ENCODE peak calls at places on chromosomes 4 and X, in six cellular contexts. Y is fibroblast of villous mesenchyme, Q is endothelial cell of umbilical vein, I is hepatocyte, R is transverse colon, Z is IMR-90. M is an unnamed sample.
A peak's percentile ranks its signal among the peaks of the same experiment; 100 is the strongest.

GRCh38 chrX:42090395-42090794 is 167.0 kb upstream of the CASK start:
- DNase-seq in Y (no peak), Q (no peak), I (no peak), R (no peak), Z (no peak), M (no peak)

GRCh38 chrX:154799554-154800348 is 5.5 kb downstream of the MPP1 start:
- DNase-seq in Y (peak; percentile 33), Q (peak; percentile 91), I (peak; percentile 48), R (peak; percentile 33), Z (peak; percentile 35), M (no peak)

GRCh38 chrX:109577055-109577454 is 40.4 kb downstream of the NXT2 start:
- DNase-seq in Y (no peak), Q (no peak), I (no peak), R (no peak), Z (no peak), M (no peak)

GRCh38 chrX:45714864-45715263 is 514.2 kb upstream of the DIPK2B start:
- DNase-seq in Y (peak; percentile 75), Q (peak; percentile 81), I (peak; percentile 25), R (peak; percentile 11), Z (peak; percentile 71), M (no peak)

GRCh38 chrX:19849433-19850190 is 37.8 kb downstream of the SH3KBP1 start:
- DNase-seq in Y (peak; percentile 14), Q (peak; percentile 35), I (no peak), R (no peak), Z (peak; percentile 8), M (no peak)

GRCh38 chr4:3202836-3203820 is 45.8 kb upstream of the MSANTD1 start:
- DNase-seq in Y (peak; percentile 83), Q (no peak), I (no peak), R (no peak), Z (no peak), M (no peak)

GRCh38 chr4:153465922-153466636 is at the start of gene TMEM131L:
- DNase-seq in Y (peak; percentile 65), Q (peak; percentile 68), I (peak; percentile 83), R (peak; percentile 72), Z (peak; percentile 52), M (peak; percentile 88)

GRCh38 chr4:146255874-146256273 is 41.5 kb downstream of the REELD1 start:
- DNase-seq in Y (peak; percentile 60), Q (peak; percentile 36), I (no peak), R (no peak), Z (peak; percentile 83), M (no peak)

GRCh38 chr4:130563185-130563890 is 1467.4 kb downstream of the C4orf33 start:
- DNase-seq in Y (peak; percentile 38), Q (peak; percentile 73), I (peak; percentile 77), R (no peak), Z (peak; percentile 72), M (no peak)

GRCh38 chr4:2637956-2638552 is 101.6 kb downstream of the FAM193A start:
- DNase-seq in Y (no peak), Q (no peak), I (no peak), R (no peak), Z (no peak), M (no peak)

GRCh38 chr4:138952405-138952804 is 63.2 kb upstream of the NOCT start:
- DNase-seq in Y (no peak), Q (no peak), I (no peak), R (no peak), Z (peak; percentile 23), M (no peak)

GRCh38 chrX:397575-397974 is 10.9 kb upstream of the PPP2R3B start:
- DNase-seq in Y (peak; percentile 71), Q (peak; percentile 73), I (peak; percentile 28), R (no peak), Z (peak; percentile 46), M (no peak)

GRCh38 chr4:176792348-176793059 is at the start of gene VEGFC:
- DNase-seq in Y (peak; percentile 74), Q (peak; percentile 69), I (peak; percentile 86), R (peak; percentile 24), Z (peak; percentile 73), M (peak; percentile 69)

GRCh38 chr4:101252721-101253120 is 94.6 kb downstream of the PPP3CA start:
- DNase-seq in Y (no peak), Q (no peak), I (no peak), R (no peak), Z (peak; percentile 43), M (no peak)

GRCh38 chrX:97030463-97030862 is 146.8 kb downstream of the RPA4 start:
- DNase-seq in Y (no peak), Q (no peak), I (no peak), R (no peak), Z (no peak), M (peak; percentile 8)

GRCh38 chr4:125801373-125801772 is 486.6 kb downstream of the FAT4 start:
- DNase-seq in Y (no peak), Q (no peak), I (no peak), R (no peak), Z (peak; percentile 4), M (no peak)

GRCh38 chr4:7134737-7135388 is 57.5 kb upstream of the SORCS2 start:
- DNase-seq in Y (peak; percentile 37), Q (no peak), I (peak; percentile 53), R (peak; percentile 32), Z (peak; percentile 84), M (no peak)

GRCh38 chr4:168993724-168994510 is 16.1 kb downstream of the CBR4 start:
- DNase-seq in Y (peak; percentile 88), Q (no peak), I (no peak), R (no peak), Z (no peak), M (no peak)

GRCh38 chr4:19473569-19473968 is 778.1 kb upstream of the SLIT2 start:
- DNase-seq in Y (peak; percentile 19), Q (no peak), I (no peak), R (no peak), Z (peak; percentile 33), M (no peak)

GRCh38 chr4:7154351-7154981 is 37.9 kb upstream of the SORCS2 start:
- DNase-seq in Y (no peak), Q (no peak), I (no peak), R (no peak), Z (no peak), M (no peak)

GRCh38 chr4:33551244-33551643 is 2693.1 kb downstream of the ARAP2 start:
- DNase-seq in Y (no peak), Q (no peak), I (no peak), R (no peak), Z (no peak), M (no peak)

GRCh38 chr4:159308571-159309340 is 205.9 kb downstream of the RAPGEF2 start:
- DNase-seq in Y (no peak), Q (peak; percentile 54), I (no peak), R (no peak), Z (peak; percentile 62), M (no peak)

GRCh38 chr4:176758731-176759130 is 34.0 kb downstream of the VEGFC start:
- DNase-seq in Y (no peak), Q (no peak), I (no peak), R (no peak), Z (no peak), M (no peak)

GRCh38 chr4:36747277-36748129 is 466.1 kb downstream of the DTHD1 start:
- DNase-seq in Y (no peak), Q (no peak), I (no peak), R (no peak), Z (no peak), M (no peak)

GRCh38 chr4:99669084-99669483 is 11.5 kb upstream of the C4orf54 start:
- DNase-seq in Y (no peak), Q (no peak), I (no peak), R (no peak), Z (no peak), M (no peak)

GRCh38 chrX:149704664-149705063 is 7.2 kb upstream of the MAGEA11 start:
- DNase-seq in Y (no peak), Q (no peak), I (no peak), R (no peak), Z (no peak), M (no peak)

GRCh38 chr4:183832776-183833450 is 72.2 kb upstream of the STOX2 start:
- DNase-seq in Y (no peak), Q (no peak), I (no peak), R (no peak), Z (no peak), M (no peak)

GRCh38 chr4:30717208-30718020 is 2.8 kb upstream of the PCDH7 start:
- DNase-seq in Y (peak; percentile 54), Q (peak; percentile 84), I (peak; percentile 69), R (peak; percentile 17), Z (peak; percentile 70), M (peak; percentile 49)

DNA sequence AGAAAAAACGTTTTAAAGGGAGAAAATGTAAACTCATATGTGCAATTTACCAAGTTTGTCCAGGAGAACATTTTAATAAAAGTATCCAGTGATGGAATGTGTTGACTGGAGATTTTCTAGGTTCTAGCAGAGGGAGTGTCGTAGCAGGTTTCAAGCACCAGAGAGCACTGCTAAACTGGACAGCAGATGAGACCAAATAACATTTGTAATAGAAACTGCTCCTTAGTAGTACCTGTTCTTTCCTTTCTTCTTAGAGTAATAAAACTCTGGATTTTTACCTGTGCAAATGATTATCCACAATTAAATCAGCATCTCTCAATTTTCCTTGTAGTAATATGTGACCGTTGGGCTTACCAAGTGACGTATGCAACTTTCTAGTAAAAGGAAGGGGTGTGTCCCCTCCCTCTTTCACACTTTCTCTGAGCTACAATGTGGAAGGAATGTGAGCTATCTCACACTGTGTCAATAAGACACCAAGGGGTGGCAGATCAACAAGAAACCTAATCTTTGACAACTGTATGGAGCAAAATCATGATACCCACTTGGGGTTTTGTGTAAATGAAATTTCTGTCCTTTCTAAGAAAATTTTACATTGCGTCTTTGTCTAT is 9.5 kb downstream of the HPGDS start:
- DNase-seq in Y (peak; percentile 12), Q (peak; percentile 28), I (peak; percentile 23), R (no peak), Z (no peak), M (no peak)
- TF ChIP-seq CTCF in Y (peak; percentile 55), Q (peak; percentile 32), I (peak; percentile 42), R (no peak), Z (peak; percentile 25), M (no peak)

DNA sequence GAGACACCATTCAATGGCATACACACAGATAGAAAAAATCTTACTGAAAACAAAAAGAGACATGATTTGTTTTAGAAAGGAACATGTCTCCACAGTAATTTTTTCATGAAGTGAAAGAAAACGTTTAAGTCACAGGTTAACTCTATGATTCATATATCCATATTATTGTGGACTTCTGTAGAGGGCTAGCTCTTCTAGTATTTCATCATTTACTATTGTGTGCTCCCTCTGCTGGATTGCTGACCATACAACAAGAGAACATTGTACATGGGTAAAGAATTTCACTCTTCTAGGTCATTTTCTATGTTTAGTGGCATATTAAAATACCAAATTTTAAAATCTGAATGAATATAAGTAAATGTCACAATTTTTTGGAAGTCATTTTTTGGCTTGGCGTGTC is 91.8 kb upstream of the POU3F4 start:
- DNase-seq in Y (no peak), Q (no peak), I (peak; percentile 19), R (no peak), Z (no peak), M (no peak)
- TF ChIP-seq CTCF in Y (peak; percentile 13), Q (no peak), I (peak; percentile 41), R (no peak), Z (peak; percentile 23), M (peak; percentile 36)

GRCh38 chr4:8274772-8275241 is 5.3 kb downstream of the HTRA3 start:
- DNase-seq in Y (peak; percentile 98), Q (no peak), I (peak; percentile 92), R (peak; percentile 74), Z (peak; percentile 93), M (no peak)
- TF ChIP-seq CTCF in Y (peak; percentile 57), Q (no peak), I (peak; percentile 47), R (no peak), Z (peak; percentile 76), M (no peak)

DNA sequence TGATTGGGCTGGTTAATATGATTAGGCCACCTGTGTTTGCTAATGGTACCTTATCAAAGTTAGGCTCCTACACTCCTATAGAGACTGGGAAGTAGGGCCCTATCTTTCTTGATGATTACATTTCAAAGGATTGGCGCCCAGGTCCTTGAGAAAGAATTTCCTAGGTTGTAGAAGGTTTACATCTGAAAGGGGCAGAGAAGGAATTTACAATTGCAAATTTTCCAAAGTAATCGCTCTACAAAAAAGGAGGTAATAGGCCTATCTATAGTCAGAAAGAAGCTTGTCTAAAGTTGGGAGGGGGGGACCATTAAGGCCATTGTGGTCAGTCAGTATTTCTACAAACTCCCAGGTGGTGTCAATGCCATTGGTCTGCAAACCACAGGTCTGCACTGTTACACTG is 638.4 kb downstream of the IL1RAPL1 start:
- DNase-seq in Y (no peak), Q (no peak), I (no peak), R (no peak), Z (no peak), M (no peak)
- TF ChIP-seq CTCF in Y (no peak), Q (no peak), I (no peak), R (no peak), Z (no peak), M (no peak)

M was measured in GM13977.